ENCODE peak calls at places on chromosomes 16 and 17, in four cellular contexts. J is T-helper 1 cell, G is T-helper 2 cell, Z is NCI-H526. L is an unnamed sample.
A peak's percentile ranks its signal among the peaks of the same experiment; 100 is the strongest.

GRCh38 chr17:46935658-46936266 is 12.8 kb downstream of the GOSR2 start:
- DNase-seq in J (no peak), G (no peak), Z (no peak), L (no peak)

GRCh38 chr16:10619271-10619849 is 39.0 kb upstream of the EMP2 start:
- DNase-seq in J (no peak), G (peak; percentile 18), Z (peak; percentile 43), L (peak; percentile 69)

GRCh38 chr16:53099318-53100130 is 44.7 kb downstream of the CHD9 start:
- DNase-seq in J (peak; percentile 46), G (peak; percentile 75), Z (peak; percentile 92), L (peak; percentile 97)

GRCh38 chr16:89350701-89351380 is 133.3 kb downstream of the ZNF778 start:
- DNase-seq in J (no peak), G (no peak), Z (no peak), L (no peak)

GRCh38 chr17:17511293-17511741 is 15.1 kb upstream of the RASD1 start:
- DNase-seq in J (no peak), G (no peak), Z (no peak), L (no peak)

GRCh38 chr17:76351526-76352071 is 2.1 kb downstream of the PRPSAP1 start:
- DNase-seq in J (no peak), G (no peak), Z (no peak), L (no peak)

GRCh38 chr17:15649861-15650391 is 30.4 kb upstream of the FBXW10B start:
- DNase-seq in J (no peak), G (no peak), Z (no peak), L (peak; percentile 80)

GRCh38 chr16:7004266-7004665 is 328.4 kb upstream of the RBFOX1 start:
- DNase-seq in J (no peak), G (no peak), Z (no peak), L (no peak)

GRCh38 chr17:5913641-5914040 is 156.5 kb upstream of the WSCD1 start:
- DNase-seq in J (no peak), G (no peak), Z (no peak), L (no peak)

GRCh38 chr16:11202260-11203091 is 53.5 kb downstream of the SOCS1 start:
- DNase-seq in J (no peak), G (no peak), Z (no peak), L (no peak)

GRCh38 chr17:58333396-58334207 is 5.0 kb upstream of the TSPOAP1 start:
- DNase-seq in J (no peak), G (peak; percentile 81), Z (no peak), L (no peak)

GRCh38 chr17:2692781-2693135 is 18.8 kb downstream of the CLUH start:
- DNase-seq in J (no peak), G (no peak), Z (no peak), L (no peak)

GRCh38 chr17:41647940-41648410 is 23.6 kb upstream of the KRT17 start:
- DNase-seq in J (peak; percentile 77), G (peak; percentile 69), Z (peak; percentile 64), L (peak; percentile 92)

GRCh38 chr17:14052886-14053615 is 16.3 kb upstream of the COX10 start:
- DNase-seq in J (no peak), G (no peak), Z (no peak), L (no peak)

GRCh38 chr16:28823291-28823718 is 506 bp downstream of the ATXN2L start:
- DNase-seq in J (peak; percentile 39), G (peak; percentile 63), Z (no peak), L (no peak)

GRCh38 chr17:19487009-19487600 is 46.5 kb upstream of the SLC47A1 start:
- DNase-seq in J (no peak), G (no peak), Z (no peak), L (peak; percentile 73)

GRCh38 chr17:80348551-80349436 is 66.2 kb upstream of the ENDOV start:
- DNase-seq in J (no peak), G (no peak), Z (no peak), L (no peak)

GRCh38 chr17:38885044-38885727 is 15.3 kb downstream of the LASP1 start:
- DNase-seq in J (no peak), G (no peak), Z (no peak), L (no peak)

GRCh38 chr16:20950294-20950693 is 49.7 kb downstream of the LYRM1 start:
- DNase-seq in J (no peak), G (no peak), Z (no peak), L (no peak)

GRCh38 chr17:76635039-76635438 is 8.5 kb downstream of the ST6GALNAC1 start:
- DNase-seq in J (no peak), G (no peak), Z (no peak), L (no peak)

GRCh38 chr16:75078886-75079285 is 37.7 kb downstream of the LDHD start:
- DNase-seq in J (no peak), G (no peak), Z (no peak), L (no peak)

GRCh38 chr17:19753049-19753444 is 4.9 kb upstream of the ALDH3A1 start:
- DNase-seq in J (no peak), G (no peak), Z (no peak), L (peak; percentile 90)

GRCh38 chr16:86477642-86478041 is 32.7 kb upstream of the FOXF1 start:
- DNase-seq in J (no peak), G (no peak), Z (no peak), L (peak; percentile 78)

GRCh38 chr17:66459811-66460270 is 157.4 kb downstream of the PRKCA start:
- DNase-seq in J (no peak), G (no peak), Z (no peak), L (peak; percentile 92)

GRCh38 chr17:79627184-79627765 is 16.4 kb upstream of the RBFOX3 start:
- DNase-seq in J (no peak), G (no peak), Z (no peak), L (peak; percentile 53)

GRCh38 chr16:27547851-27548250 is 1.9 kb downstream of the GTF3C1 start:
- DNase-seq in J (no peak), G (no peak), Z (no peak), L (peak; percentile 7)

GRCh38 chr17:33403194-33403593 is 110.1 kb upstream of the ASIC2 start:
- DNase-seq in J (no peak), G (no peak), Z (no peak), L (no peak)

GRCh38 chr17:51144266-51145022 is 8.9 kb upstream of the NME1 start:
- DNase-seq in J (no peak), G (no peak), Z (no peak), L (no peak)

GRCh38 chr17:632551-632950 is 82.1 kb downstream of the VPS53 start:
- DNase-seq in J (no peak), G (no peak), Z (no peak), L (no peak)

L was measured in sigmoid colon.